ENCODE peak calls at places on chromosomes 6 and 20, in seven cellular contexts. X is ovary; W is cardiac muscle cell; A is fibroblast of lung; N is CD8-positive, alpha-beta T cell; G is neural progenitor cell; E is CD8-positive, alpha-beta memory T cell. L is an unnamed sample.

GRCh38 chr20:64140956-64141355 is 23.3 kb upstream of the MYT1 start:
- DNase-seq in A (no peak), E (no peak), N (no peak), X (peak), W (no peak), G (no peak), L (no peak)

GRCh38 chr6:161194374-161194773 is 79.5 kb downstream of the AGPAT4 start:
- DNase-seq in N (no peak), W (no peak), E (no peak), G (no peak), A (no peak), X (no peak), L (no peak)

GRCh38 chr20:33419140-33419974 is 18.0 kb upstream of the CDK5RAP1 start:
- DNase-seq in X (peak), G (no peak), W (peak), A (no peak), N (no peak), E (no peak), L (no peak)

GRCh38 chr20:37396520-37397075 is 50.7 kb downstream of the SRC start:
- DNase-seq in A (no peak), X (no peak), N (no peak), E (no peak), G (peak), W (no peak), L (no peak)

GRCh38 chr6:5305968-5306626 is 44.8 kb downstream of the FARS2 start:
- DNase-seq in E (no peak), A (no peak), G (no peak), W (no peak), N (no peak), X (no peak), L (no peak)

GRCh38 chr6:1585669-1586049 is 24.1 kb upstream of the FOXC1 start:
- DNase-seq in A (no peak), X (no peak), E (no peak), N (no peak), G (no peak), W (no peak), L (no peak)

GRCh38 chr20:39893013-39893685 is 795.9 kb downstream of the MAFB start:
- DNase-seq in X (no peak), W (no peak), N (no peak), G (no peak), E (no peak), A (peak), L (no peak)

GRCh38 chr6:14544689-14545088 is 427.1 kb downstream of the CD83 start:
- DNase-seq in E (no peak), G (no peak), W (no peak), X (no peak), A (no peak), N (no peak), L (no peak)

GRCh38 chr6:55405474-55406220 is 78.4 kb downstream of the GFRAL start:
- DNase-seq in G (no peak), X (no peak), E (no peak), A (peak), N (no peak), W (peak), L (no peak)

GRCh38 chr6:131135244-131136020 is at the start of gene AKAP7:
- DNase-seq in X (peak), G (peak), W (peak), E (peak), A (peak), N (peak), L (peak)

GRCh38 chr6:156840136-156840535 is 63.0 kb downstream of the ARID1B start:
- DNase-seq in E (no peak), G (no peak), X (no peak), N (no peak), A (no peak), W (peak), L (no peak)

GRCh38 chr6:168127384-168127868 is 48.4 kb upstream of the FRMD1 start:
- DNase-seq in A (no peak), W (no peak), N (no peak), G (no peak), X (no peak), E (no peak), L (no peak)

DNA sequence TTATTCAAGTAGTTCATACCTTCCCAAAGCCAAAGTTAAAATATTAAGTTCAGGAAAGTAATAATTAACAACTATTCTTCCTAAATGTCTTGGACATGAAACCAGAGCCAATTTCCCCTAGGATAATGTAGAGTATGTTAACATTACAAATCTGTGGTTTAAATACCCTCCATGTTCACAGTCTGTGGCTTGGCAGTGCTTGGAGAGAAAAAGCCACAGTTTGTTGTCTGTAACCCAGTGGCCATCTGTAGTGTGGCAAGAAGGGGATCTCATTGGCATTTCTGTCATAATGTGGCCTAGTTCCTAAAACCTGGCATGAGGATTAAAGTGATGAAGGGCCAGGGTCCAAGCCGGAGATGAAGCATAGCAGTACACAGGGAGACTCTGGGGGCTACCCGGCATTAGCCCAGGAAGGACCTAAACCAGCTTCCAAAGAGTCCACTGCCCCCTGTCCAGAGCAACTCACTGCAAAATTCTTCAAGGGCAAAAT is 31.2 kb downstream of the SYNE1 start:
- DNase-seq in N (no peak), W (no peak), X (no peak), A (no peak), E (no peak), G (no peak), L (no peak)
- H3K27ac ChIP-seq in N (no peak), W (no peak), X (no peak), A (no peak), E (no peak), G (no peak), L (no peak)

GRCh38 chr6:40903456-40903855 is 135.6 kb downstream of the UNC5CL start:
- DNase-seq in X (no peak), W (no peak), N (no peak), G (no peak), E (no peak), A (no peak), L (no peak)
- H3K27ac ChIP-seq in X (no peak), W (no peak), N (no peak), G (no peak), E (no peak), A (no peak), L (no peak)

GRCh38 chr6:40510442-40510841 is 76.7 kb downstream of the LRFN2 start:
- DNase-seq in N (no peak), W (no peak), E (no peak), X (no peak), A (no peak), G (no peak), L (no peak)

GRCh38 chr6:40509163-40509562 is 78.0 kb downstream of the LRFN2 start:
- DNase-seq in W (no peak), X (no peak), G (no peak), N (no peak), E (no peak), A (no peak), L (no peak)

GRCh38 chr6:40511884-40512283 is 75.3 kb downstream of the LRFN2 start:
- DNase-seq in G (no peak), X (no peak), W (no peak), N (no peak), A (no peak), E (no peak), L (no peak)

GRCh38 chr6:40509716-40510260 is 77.4 kb downstream of the LRFN2 start:
- DNase-seq in E (no peak), N (no peak), A (no peak), G (no peak), W (no peak), X (no peak), L (no peak)

GRCh38 chr6:40512340-40512739 is 74.8 kb downstream of the LRFN2 start:
- DNase-seq in G (no peak), W (no peak), X (no peak), E (no peak), N (no peak), A (no peak), L (no peak)
- H3K27ac ChIP-seq in G (no peak), W (no peak), X (no peak), E (no peak), N (no peak), A (no peak), L (no peak)

GRCh38 chr6:34389034-34389433 is 3.4 kb downstream of the NUDT3 start:
- DNase-seq in X (no peak), N (no peak), G (peak), E (no peak), A (no peak), W (no peak), L (no peak)

GRCh38 chr6:34392497-34393190 is at the start of gene NUDT3:
- DNase-seq in G (peak), A (peak), N (peak), W (peak), E (peak), X (peak), L (peak)

GRCh38 chr6:34391711-34392496 is 565 bp downstream of the NUDT3 start:
- DNase-seq in N (peak), G (peak), E (peak), X (peak), W (peak), A (peak), L (peak)

GRCh38 chr6:34391023-34391485 is 1.4 kb downstream of the NUDT3 start:
- DNase-seq in G (no peak), X (no peak), A (peak), E (no peak), W (peak), N (no peak), L (no peak)

GRCh38 chr6:34390531-34391013 is 1.9 kb downstream of the NUDT3 start:
- DNase-seq in E (no peak), A (no peak), N (no peak), G (no peak), X (no peak), W (no peak), L (no peak)
- H3K27ac ChIP-seq in E (peak), A (no peak), N (no peak), G (no peak), X (no peak), W (peak), L (peak)

DNA sequence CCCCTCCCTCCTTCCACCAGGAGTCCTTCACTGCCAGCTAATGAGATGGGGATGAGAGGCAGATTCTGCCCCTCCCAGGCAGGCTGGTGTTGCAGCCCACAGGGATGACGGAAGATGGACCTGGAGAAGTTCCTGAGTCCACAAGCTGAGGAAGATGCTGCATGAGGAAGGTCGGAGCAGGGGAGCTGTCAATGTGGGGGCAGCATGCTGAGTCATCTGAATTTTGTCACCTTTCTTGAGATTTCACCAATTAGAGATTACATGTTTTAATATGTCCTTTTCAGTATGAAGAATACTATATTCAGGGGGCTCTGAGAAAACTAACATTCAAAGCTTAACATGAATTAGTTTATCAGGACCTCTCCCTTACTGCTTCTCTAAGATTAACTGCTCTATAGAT is 112.1 kb downstream of the DTNBP1 start:
- DNase-seq in X (no peak), A (no peak), W (no peak), N (no peak), E (no peak), G (no peak), L (no peak)
- H3K27ac ChIP-seq in X (no peak), A (no peak), W (no peak), N (no peak), E (no peak), G (no peak), L (no peak)